ENCODE peak calls at places on chromosome 15, in eight cellular contexts. J is GM03348; A is B cell; Z is germinal center; I is iris pigment epithelial cell; B is central memory CD4-positive, alpha-beta T cell; C is natural killer cell treated with Interleukin-12 subunit alpha and Interleukin-12 subunit beta and Interleukin-15 and Interleukin-18, amount 100 ng/mL, for 72 hours; E is PC-3. D is an unnamed sample.

GRCh38 chr15:74841761-74842385 is 1.1 kb downstream of the ULK3 start:
- DNase-seq in J (no peak), C (no peak), E (no peak), A (no peak), I (no peak), Z (no peak), B (no peak), D (no peak)

GRCh38 chr15:25784141-25784540 is 79.0 kb downstream of the ATP10A start:
- DNase-seq in J (peak), A (no peak), C (no peak), Z (no peak), E (no peak), I (no peak), B (no peak), D (no peak)

GRCh38 chr15:41010335-41010734 is 57.1 kb downstream of the CHAC1 start:
- DNase-seq in I (no peak), J (no peak), C (no peak), E (no peak), Z (no peak), B (no peak), A (no peak), D (no peak)

GRCh38 chr15:53739651-53740050 is 19.8 kb downstream of the WDR72 start:
- DNase-seq in B (no peak), J (no peak), E (no peak), C (no peak), I (no peak), Z (no peak), A (no peak), D (no peak)

GRCh38 chr15:28878209-28878608 is 7.6 kb upstream of the APBA2 start:
- DNase-seq in I (no peak), Z (no peak), A (no peak), J (no peak), E (no peak), C (no peak), B (no peak), D (no peak)

GRCh38 chr15:60004019-60004845 is at the start of gene FOXB1:
- DNase-seq in E (no peak), Z (no peak), C (no peak), I (no peak), B (no peak), J (no peak), A (peak), D (no peak)

GRCh38 chr15:89179966-89180875 is 41.2 kb downstream of the RLBP1 start:
- DNase-seq in Z (no peak), I (peak), E (no peak), A (no peak), J (no peak), C (peak), B (no peak), D (no peak)

GRCh38 chr15:22810735-22811338 is 24.4 kb downstream of the NIPA1 start:
- DNase-seq in B (no peak), J (no peak), C (no peak), A (no peak), Z (no peak), I (peak), E (no peak), D (no peak)

GRCh38 chr15:92839696-92840095 is 60.4 kb upstream of the CHD2 start:
- DNase-seq in Z (peak), I (no peak), E (no peak), A (no peak), C (no peak), J (no peak), B (no peak), D (no peak)

GRCh38 chr15:43277231-43277823 is 10.6 kb upstream of the TGM5 start:
- DNase-seq in J (no peak), C (no peak), I (no peak), A (no peak), B (no peak), Z (no peak), E (no peak), D (no peak)

GRCh38 chr15:45630958-45631691 is 3.7 kb upstream of the SQOR start:
- DNase-seq in I (peak), E (peak), A (no peak), C (no peak), B (no peak), J (peak), Z (no peak), D (no peak)

GRCh38 chr15:65033659-65034269 is 4.3 kb upstream of the MTFMT start:
- DNase-seq in Z (peak), A (no peak), J (peak), E (peak), C (no peak), B (peak), I (peak), D (peak)

GRCh38 chr15:29939404-29939803 is 117.1 kb upstream of the TJP1 start:
- DNase-seq in A (no peak), J (no peak), E (peak), B (no peak), Z (no peak), I (peak), C (no peak), D (no peak)

GRCh38 chr15:101026686-101027272 is 107.6 kb downstream of the LRRK1 start:
- DNase-seq in E (no peak), A (no peak), J (no peak), Z (no peak), B (no peak), I (no peak), C (no peak), D (no peak)

GRCh38 chr15:77542491-77543001 is 90.2 kb downstream of the LINGO1 start:
- DNase-seq in C (no peak), E (peak), J (peak), Z (no peak), A (no peak), B (no peak), I (peak), D (no peak)

GRCh38 chr15:80274554-80274953 is 22.5 kb upstream of the CTXND1 start:
- DNase-seq in J (no peak), E (no peak), I (no peak), Z (no peak), C (no peak), B (no peak), A (no peak), D (no peak)

GRCh38 chr15:61654004-61654740 is 406.1 kb downstream of the VPS13C start:
- DNase-seq in I (no peak), A (no peak), C (no peak), B (no peak), J (no peak), E (no peak), Z (no peak), D (no peak)

GRCh38 chr15:63094495-63094931 is 27.1 kb upstream of the LACTB start:
- DNase-seq in C (no peak), I (peak), J (peak), B (no peak), E (no peak), A (no peak), Z (no peak), D (no peak)

GRCh38 chr15:60649845-60650548 is 171.1 kb upstream of the ICE2 start:
- DNase-seq in A (no peak), J (no peak), E (no peak), B (peak), Z (no peak), I (peak), C (no peak), D (peak)

GRCh38 chr15:91051248-91051647 is 28.9 kb upstream of the VPS33B start:
- DNase-seq in A (no peak), Z (no peak), C (no peak), E (no peak), J (no peak), B (no peak), I (no peak), D (no peak)

GRCh38 chr15:64619880-64620839 is 155.2 kb downstream of the RBPMS2 start:
- DNase-seq in C (no peak), Z (no peak), J (peak), A (no peak), E (peak), I (peak), B (no peak), D (no peak)

D was measured in CD4-positive, alpha-beta memory T cell.